ENCODE peak calls at places on chromosomes 12 and 14, in five cellular contexts. A is HTR-8/SVneo; S is left cardiac atrium; X is cerebellar cortex; V is stimulated activated CD8-positive, alpha-beta memory T cell treated with anti-CD3 and anti-CD28 coated beads, Interleukin-4, amount 100 ng/mL, for 1 hour. W is an unnamed sample.

GRCh38 chr14:23008836-23009235 is 1.1 kb downstream of the C14orf93 start:
- DNase-seq in A (no peak), X (no peak), V (no peak), S (no peak), W (no peak)

GRCh38 chr12:49298160-49298559 is 3.2 kb downstream of the PRPH start:
- DNase-seq in X (peak), A (no peak), V (no peak), S (no peak), W (no peak)

GRCh38 chr14:86221000-86221399 is 691.1 kb downstream of the FLRT2 start:
- DNase-seq in V (no peak), X (no peak), S (no peak), A (no peak), W (no peak)

GRCh38 chr12:58349161-58349560 is 407.8 kb downstream of the ATP23 start:
- DNase-seq in S (no peak), A (no peak), X (no peak), V (no peak), W (no peak)

GRCh38 chr14:98907981-98908544 is 363.9 kb downstream of the BCL11B start:
- DNase-seq in X (no peak), S (no peak), A (no peak), V (no peak), W (no peak)

GRCh38 chr12:76266797-76267196 is 81.4 kb downstream of the BBS10 start:
- DNase-seq in A (peak), V (no peak), S (peak), X (no peak), W (peak)

GRCh38 chr14:54610051-54610977 is 43.4 kb downstream of the SAMD4A start:
- DNase-seq in V (no peak), S (no peak), X (no peak), A (peak), W (no peak)

GRCh38 chr14:76769636-76770292 is 8.5 kb downstream of the VASH1 start:
- DNase-seq in A (no peak), X (no peak), S (peak), V (no peak), W (no peak)

GRCh38 chr14:77200406-77200985 is 18.9 kb downstream of the TMEM63C start:
- DNase-seq in V (no peak), A (no peak), S (no peak), X (no peak), W (no peak)

GRCh38 chr14:24309538-24310386 is at the start of gene LTB4R2:
- DNase-seq in V (no peak), A (no peak), X (no peak), S (no peak), W (no peak)

GRCh38 chr12:27780612-27781408 is 774 bp upstream of the MANSC4 start:
- DNase-seq in V (no peak), A (peak), X (peak), S (peak), W (no peak)

GRCh38 chr14:24430143-24430681 is 458 bp downstream of the KHNYN start:
- DNase-seq in A (peak), X (peak), V (no peak), S (peak), W (no peak)

GRCh38 chr12:32611986-32612385 is 67.1 kb upstream of the DNM1L start:
- DNase-seq in V (no peak), S (peak), A (no peak), X (peak), W (no peak)

GRCh38 chr12:132610051-132610759 is at the start of gene LRCOL1:
- DNase-seq in A (no peak), V (no peak), X (no peak), S (peak), W (no peak)

GRCh38 chr12:132560831-132561783 is 49.3 kb downstream of the LRCOL1 start:
- DNase-seq in A (peak), S (peak), X (peak), V (peak), W (no peak)

GRCh38 chr12:94677778-94678177 is 27.4 kb upstream of the TMCC3 start:
- DNase-seq in V (no peak), A (no peak), X (no peak), S (no peak), W (no peak)

GRCh38 chr12:16611146-16611545 is 5.2 kb upstream of the LMO3 start:
- DNase-seq in S (no peak), V (no peak), X (no peak), A (no peak), W (no peak)

GRCh38 chr12:28933864-28934527 is 215.1 kb upstream of the FAR2 start:
- DNase-seq in V (no peak), A (no peak), S (no peak), X (peak), W (peak)

GRCh38 chr12:49541140-49541861 is 2.5 kb downstream of the KCNH3 start:
- DNase-seq in A (no peak), V (no peak), S (no peak), X (no peak), W (no peak)

GRCh38 chr12:25020621-25021243 is 71.8 kb upstream of the BCAT1 start:
- DNase-seq in A (no peak), V (no peak), X (no peak), S (no peak), W (no peak)

W was measured in HS-27A.